ENCODE peak calls at places on chromosomes 5 and 9, in eight cellular contexts. K is astrocyte of the hippocampus, T is amniotic stem cell, J is hippocampal formation, X is neural crest cell, F is left lung, W is kidney glomerular epithelial cell, G is gastrocnemius medialis. S is an unnamed sample.

GRCh38 chr5:57576317-57576716 is 93.7 kb upstream of the ACTBL2 start:
- DNase-seq in X (no peak), J (no peak), W (no peak), T (no peak), G (no peak), F (no peak), K (no peak), S (no peak)

GRCh38 chr5:168950241-168950951 is 350.5 kb downstream of the SLIT3 start:
- DNase-seq in K (no peak), X (no peak), W (no peak), F (no peak), G (no peak), J (no peak), T (no peak), S (no peak)

GRCh38 chr5:111739423-111739822 is 17.6 kb downstream of the NREP start:
- DNase-seq in W (peak; percentile 61), F (no peak), T (no peak), G (no peak), K (no peak), X (no peak), J (no peak), S (no peak)

GRCh38 chr9:129151469-129151868 is 26.6 kb downstream of the IER5L start:
- DNase-seq in W (no peak), J (no peak), G (no peak), K (no peak), X (no peak), T (no peak), F (no peak), S (no peak)

GRCh38 chr9:115335441-115335840 is 217.5 kb upstream of the TNC start:
- DNase-seq in W (no peak), K (no peak), X (no peak), J (no peak), T (no peak), G (no peak), F (no peak), S (no peak)

GRCh38 chr5:134738963-134739661 is 764 bp downstream of the CAMLG start:
- DNase-seq in T (peak; percentile 31), G (no peak), K (peak; percentile 61), J (no peak), X (peak; percentile 10), W (peak; percentile 10), F (no peak), S (peak; percentile 15)

GRCh38 chr5:108276187-108276586 is 105.7 kb downstream of the FBXL17 start:
- DNase-seq in F (no peak), X (no peak), T (no peak), W (no peak), G (no peak), K (no peak), J (no peak), S (no peak)

GRCh38 chr5:556909-557441 is 32.7 kb upstream of the SLC9A3 start:
- DNase-seq in G (no peak), F (no peak), T (no peak), W (no peak), X (no peak), J (no peak), K (no peak), S (no peak)

GRCh38 chr9:111959960-111960359 is 63.3 kb downstream of the UGCG start:
- DNase-seq in X (no peak), T (no peak), G (no peak), W (peak; percentile 73), F (no peak), J (no peak), K (peak; percentile 47), S (no peak)

GRCh38 chr5:124599048-124599973 is 147.1 kb downstream of the ZNF608 start:
- DNase-seq in W (peak; percentile 79), J (peak; percentile 25), T (no peak), G (peak; percentile 31), F (no peak), X (no peak), K (peak; percentile 95), S (no peak)

GRCh38 chr9:78601957-78602565 is 305.1 kb downstream of the PSAT1 start:
- DNase-seq in W (peak; percentile 32), J (peak; percentile 18), F (no peak), G (no peak), X (peak; percentile 51), K (peak; percentile 78), T (no peak), S (no peak)

GRCh38 chr9:134660407-134660806 is 18.8 kb downstream of the COL5A1 start:
- DNase-seq in W (no peak), F (no peak), G (no peak), J (no peak), K (no peak), T (no peak), X (no peak), S (no peak)

GRCh38 chr9:89491688-89492087 is 6.2 kb downstream of the SEMA4D start:
- DNase-seq in K (no peak), X (no peak), F (no peak), J (no peak), T (no peak), W (no peak), G (no peak), S (no peak)

GRCh38 chr9:38432922-38433510 is 8.8 kb upstream of the IGFBPL1 start:
- DNase-seq in K (peak; percentile 60), J (no peak), W (peak; percentile 36), G (no peak), F (no peak), X (peak; percentile 14), T (peak; percentile 17), S (no peak)

GRCh38 chr5:158590936-158591863 is 508.5 kb downstream of the EBF1 start:
- DNase-seq in K (peak; percentile 66), G (no peak), T (no peak), F (no peak), W (peak; percentile 34), J (no peak), X (no peak), S (no peak)

GRCh38 chr5:84017704-84018240 is 297.1 kb upstream of the HAPLN1 start:
- DNase-seq in K (no peak), W (no peak), G (no peak), T (no peak), X (no peak), F (no peak), J (no peak), S (no peak)

GRCh38 chr9:38109601-38110000 is 40.6 kb upstream of the SHB start:
- DNase-seq in X (no peak), F (no peak), J (no peak), T (no peak), G (no peak), W (no peak), K (no peak), S (no peak)

GRCh38 chr5:77420940-77421339 is 71.2 kb downstream of the WDR41 start:
- DNase-seq in G (no peak), W (no peak), X (no peak), T (no peak), K (no peak), J (no peak), F (no peak), S (no peak)

GRCh38 chr9:81138173-81138572 is 551.2 kb downstream of the TLE1 start:
- DNase-seq in T (no peak), W (no peak), G (no peak), X (no peak), K (no peak), J (no peak), F (no peak), S (no peak)

GRCh38 chr9:129944501-129945116 is 98.4 kb downstream of the FNBP1 start:
- DNase-seq in T (no peak), K (no peak), X (no peak), W (no peak), G (no peak), F (no peak), J (no peak), S (peak; percentile 47)

GRCh38 chr5:175541264-175541663 is 62.9 kb downstream of the SFXN1 start:
- DNase-seq in W (no peak), J (no peak), F (no peak), K (no peak), X (no peak), G (no peak), T (no peak), S (no peak)

GRCh38 chr5:54959673-54960418 is 25.5 kb downstream of the ESM1 start:
- DNase-seq in T (no peak), X (no peak), J (no peak), W (peak; percentile 19), K (peak; percentile 18), G (no peak), F (no peak), S (no peak)

GRCh38 chr5:180154821-180155220 is 54.2 kb downstream of the RASGEF1C start:
- DNase-seq in G (no peak), F (no peak), J (no peak), X (no peak), T (no peak), W (no peak), K (no peak), S (no peak)

GRCh38 chr5:141814064-141814982 is 63.9 kb downstream of the PCDH1 start:
- DNase-seq in X (peak; percentile 61), J (peak; percentile 48), F (peak; percentile 88), T (no peak), W (peak; percentile 29), G (no peak), K (peak; percentile 35), S (no peak)

GRCh38 chr9:13071921-13072320 is 207.6 kb downstream of the MPDZ start:
- DNase-seq in X (no peak), W (no peak), G (no peak), J (no peak), T (no peak), F (no peak), K (no peak), S (no peak)

GRCh38 chr9:124392855-124393460 is 22.3 kb downstream of the PSMB7 start:
- DNase-seq in K (peak; percentile 93), T (peak; percentile 66), F (no peak), X (peak; percentile 26), J (peak; percentile 72), W (peak; percentile 71), G (no peak), S (no peak)

GRCh38 chr9:122226758-122227575 is 1.8 kb downstream of the LHX6 start:
- DNase-seq in X (no peak), J (no peak), K (no peak), T (no peak), W (no peak), F (no peak), G (no peak), S (no peak)

GRCh38 chr9:137445275-137445807 is 4.2 kb upstream of the ENTPD8 start:
- DNase-seq in W (peak; percentile 57), K (peak; percentile 86), J (peak; percentile 44), X (peak; percentile 84), T (no peak), F (peak; percentile 84), G (no peak), S (peak; percentile 68)